ENCODE peak calls at places on chromosomes 1 and 21, in six cellular contexts. C, Z, W, V, T and A are unnamed samples.

GRCh38 chr1:211829343-211830054 is 1.1 kb downstream of the LPGAT1 start:
- DNase-seq in T (peak), Z (peak), C (peak), W (peak), V (no peak), A (no peak)

GRCh38 chr1:198234511-198235251 is 77.9 kb downstream of the NEK7 start:
- DNase-seq in V (no peak), Z (no peak), C (no peak), W (peak), T (peak), A (no peak)

GRCh38 chr1:234539666-234540403 is 60.9 kb upstream of the TARBP1 start:
- DNase-seq in Z (no peak), V (no peak), T (no peak), C (no peak), W (no peak), A (no peak)

GRCh38 chr1:5256793-5257192 is 602.4 kb downstream of the AJAP1 start:
- DNase-seq in Z (no peak), W (no peak), V (no peak), T (no peak), C (no peak), A (no peak)

GRCh38 chr21:36849461-36849860 is 117.0 kb downstream of the HLCS start:
- DNase-seq in T (no peak), C (no peak), V (no peak), W (no peak), Z (no peak), A (no peak)

GRCh38 chr21:45295576-45296365 is 8.1 kb upstream of the POFUT2 start:
- DNase-seq in C (peak), Z (peak), V (no peak), T (no peak), W (peak), A (no peak)

GRCh38 chr21:35028451-35028757 is 20.7 kb downstream of the RUNX1 start:
- DNase-seq in Z (no peak), W (no peak), T (no peak), C (no peak), V (no peak), A (no peak)

GRCh38 chr1:54887665-54888071 is 673 bp upstream of the DHCR24 start:
- DNase-seq in Z (peak), W (no peak), C (no peak), V (no peak), T (peak), A (no peak)

GRCh38 chr1:75133754-75134655 is at the start of gene LHX8:
- DNase-seq in W (peak), Z (peak), C (no peak), V (no peak), T (no peak), A (peak)

GRCh38 chr1:119787776-119788175 is 19.1 kb upstream of the HMGCS2 start:
- DNase-seq in T (peak), C (no peak), V (no peak), W (no peak), Z (no peak), A (no peak)

GRCh38 chr21:28769683-28770082 is 223.0 kb downstream of the LTN1 start:
- DNase-seq in W (no peak), C (no peak), T (peak), Z (no peak), V (no peak), A (no peak)
- TF ChIP-seq CTCF in W (no peak), C (no peak), T (no peak), Z (no peak), V (no peak), A (no peak)

GRCh38 chr1:94599090-94599813 is 57.7 kb upstream of the F3 start:
- DNase-seq in C (no peak), W (peak), Z (peak), V (no peak), T (no peak), A (no peak)
- TF ChIP-seq CTCF in C (peak), W (peak), Z (peak), V (no peak), T (peak), A (no peak)

GRCh38 chr1:17572264-17572985 is 32.9 kb downstream of the ARHGEF10L start:
- DNase-seq in Z (no peak), T (no peak), V (no peak), W (no peak), C (no peak), A (no peak)
- TF ChIP-seq CTCF in Z (no peak), T (no peak), V (no peak), W (no peak), C (peak), A (peak)

GRCh38 chr1:156359973-156360372 is 9.0 kb upstream of the RHBG start:
- DNase-seq in V (no peak), W (peak), Z (no peak), C (no peak), T (peak), A (no peak)
- TF ChIP-seq CTCF in V (no peak), W (peak), Z (peak), C (no peak), T (peak), A (no peak)

DNA sequence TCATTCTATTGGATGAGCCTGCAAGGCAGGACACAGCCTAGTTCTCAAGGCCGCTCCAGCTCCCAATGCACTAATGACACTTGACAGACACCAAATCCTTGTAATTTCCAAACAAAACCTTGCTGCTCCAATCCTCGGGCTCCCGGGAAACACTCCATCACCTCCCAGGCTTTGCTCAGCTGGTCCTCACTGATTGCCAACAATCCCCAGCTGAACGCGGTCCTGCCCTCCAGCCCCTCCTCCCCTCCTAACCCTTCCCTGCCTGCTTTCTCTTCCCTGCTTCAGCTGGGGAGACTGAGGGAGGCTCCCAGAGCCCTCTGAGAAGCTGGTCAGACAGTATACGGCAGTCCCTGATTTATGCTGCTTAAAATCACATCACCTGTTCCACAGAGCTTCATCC is 114.4 kb upstream of the TNR start:
- DNase-seq in C (no peak), V (no peak), Z (no peak), T (no peak), W (no peak), A (no peak)
- TF ChIP-seq CTCF in C (no peak), V (no peak), Z (no peak), T (no peak), W (no peak), A (no peak)

GRCh38 chr1:40691538-40692428 is at the start of gene NFYC:
- DNase-seq in Z (peak), W (peak), V (peak), T (peak), C (peak), A (peak)
- TF ChIP-seq CTCF in Z (no peak), W (no peak), V (no peak), T (no peak), C (no peak), A (no peak)

DNA sequence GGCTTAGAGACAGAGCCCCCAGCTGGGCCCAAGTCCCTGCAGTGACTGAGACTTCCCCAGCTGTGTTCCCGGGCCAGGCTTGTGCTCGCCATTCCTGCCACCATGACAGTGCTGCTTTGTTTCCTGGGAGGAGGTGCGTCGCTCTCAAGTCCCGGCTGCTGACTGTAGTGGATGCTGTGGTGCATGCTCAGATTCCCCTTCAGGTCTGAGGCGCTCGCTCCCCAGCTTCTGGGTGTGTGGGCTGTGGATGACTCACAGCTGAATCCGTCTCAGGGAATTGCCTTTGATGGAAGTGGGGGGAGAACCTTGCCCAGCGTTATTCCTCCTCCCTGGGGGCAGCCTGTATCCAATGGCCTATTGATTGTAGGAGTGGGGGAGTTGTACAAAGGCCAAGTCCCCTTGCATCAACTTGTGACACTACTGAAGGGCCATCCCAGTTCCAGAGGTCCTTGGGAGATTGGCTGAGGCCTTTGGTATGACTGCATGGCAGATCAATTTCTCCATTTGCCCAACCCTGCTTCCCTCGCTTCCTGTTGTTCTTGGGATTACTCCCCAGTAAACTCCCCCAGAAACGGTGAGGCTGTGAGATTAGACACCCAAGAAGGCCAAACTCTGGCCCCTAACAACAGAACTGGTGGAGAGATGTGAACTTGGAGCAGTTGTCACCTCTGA is 17.8 kb upstream of the POU3F1 start:
- DNase-seq in C (no peak), Z (no peak), W (no peak), V (no peak), T (peak), A (no peak)
- TF ChIP-seq CTCF in C (no peak), Z (no peak), W (no peak), V (no peak), T (no peak), A (no peak)

GRCh38 chr1:57945045-57945444 is 521.2 kb upstream of the DAB1 start:
- DNase-seq in C (no peak), W (no peak), Z (no peak), T (no peak), V (no peak), A (no peak)

GRCh38 chr1:57947471-57947870 is 523.6 kb upstream of the DAB1 start:
- DNase-seq in T (no peak), Z (no peak), C (no peak), W (no peak), V (no peak), A (no peak)

GRCh38 chr1:57951390-57951789 is 527.5 kb upstream of the DAB1 start:
- DNase-seq in Z (no peak), C (no peak), T (no peak), V (no peak), W (no peak), A (no peak)

GRCh38 chr1:57949168-57949567 is 525.3 kb upstream of the DAB1 start:
- DNase-seq in T (no peak), W (no peak), Z (no peak), V (no peak), C (no peak), A (no peak)
- TF ChIP-seq CTCF in T (no peak), W (no peak), Z (no peak), V (no peak), C (no peak), A (no peak)